ENCODE peak calls at places on chromosomes 11 and 22, in five cellular contexts. One of them, this sample, is unnamed.
A peak's percentile ranks its signal among the peaks of the same experiment; 100 is the strongest.

GRCh38 chr11:65872555-65873279 is at the start of gene EFEMP2:
- DNase-seq in HS-27A: no peak
- DNase-seq in CD4-positive, alpha-beta T cell: no peak
- DNase-seq in naive thymus-derived CD8-positive, alpha-beta T cell: no peak
- DNase-seq in iPS DF 6.9: no peak
- DNase-seq in this sample: no peak

GRCh38 chr22:46893281-46894020 is 131.0 kb downstream of the TBC1D22A start:
- DNase-seq in CD4-positive, alpha-beta T cell: no peak
- DNase-seq in iPS DF 6.9: no peak
- DNase-seq in naive thymus-derived CD8-positive, alpha-beta T cell: no peak
- DNase-seq in HS-27A: no peak
- DNase-seq in this sample: no peak

GRCh38 chr11:93614111-93614784 is 47.2 kb upstream of the CEP295 start:
- DNase-seq in CD4-positive, alpha-beta T cell: peak; percentile 5
- DNase-seq in naive thymus-derived CD8-positive, alpha-beta T cell: peak; percentile 25
- DNase-seq in iPS DF 6.9: no peak
- DNase-seq in HS-27A: no peak
- DNase-seq in this sample: no peak

GRCh38 chr22:25161017-25161915 is 38.4 kb upstream of the CRYBB3 start:
- DNase-seq in iPS DF 6.9: no peak
- DNase-seq in CD4-positive, alpha-beta T cell: no peak
- DNase-seq in HS-27A: no peak
- DNase-seq in naive thymus-derived CD8-positive, alpha-beta T cell: no peak
- DNase-seq in this sample: no peak

GRCh38 chr22:47175151-47175760 is 412.8 kb downstream of the TBC1D22A start:
- DNase-seq in HS-27A: no peak
- DNase-seq in iPS DF 6.9: no peak
- DNase-seq in naive thymus-derived CD8-positive, alpha-beta T cell: no peak
- DNase-seq in CD4-positive, alpha-beta T cell: no peak
- DNase-seq in this sample: no peak

GRCh38 chr11:87908086-87908485 is 267.2 kb downstream of the RAB38 start:
- DNase-seq in iPS DF 6.9: no peak
- DNase-seq in HS-27A: no peak
- DNase-seq in naive thymus-derived CD8-positive, alpha-beta T cell: no peak
- DNase-seq in CD4-positive, alpha-beta T cell: no peak
- DNase-seq in this sample: no peak

GRCh38 chr22:26589367-26589844 is 526 bp downstream of the TPST2 start:
- DNase-seq in iPS DF 6.9: no peak
- DNase-seq in HS-27A: no peak
- DNase-seq in naive thymus-derived CD8-positive, alpha-beta T cell: peak; percentile 30
- DNase-seq in CD4-positive, alpha-beta T cell: no peak
- DNase-seq in this sample: no peak

GRCh38 chr22:35359380-35360065 is 21.4 kb upstream of the HMOX1 start:
- DNase-seq in HS-27A: no peak
- DNase-seq in iPS DF 6.9: no peak
- DNase-seq in CD4-positive, alpha-beta T cell: no peak
- DNase-seq in naive thymus-derived CD8-positive, alpha-beta T cell: no peak
- DNase-seq in this sample: no peak

GRCh38 chr11:1737080-1737757 is 13.2 kb downstream of the IFITM10 start:
- DNase-seq in CD4-positive, alpha-beta T cell: no peak
- DNase-seq in HS-27A: no peak
- DNase-seq in iPS DF 6.9: no peak
- DNase-seq in naive thymus-derived CD8-positive, alpha-beta T cell: no peak
- DNase-seq in this sample: no peak

GRCh38 chr11:73228268-73229134 is 10.4 kb downstream of the P2RY2 start:
- DNase-seq in iPS DF 6.9: no peak
- DNase-seq in naive thymus-derived CD8-positive, alpha-beta T cell: no peak
- DNase-seq in CD4-positive, alpha-beta T cell: no peak
- DNase-seq in HS-27A: no peak
- DNase-seq in this sample: no peak

GRCh38 chr22:49992921-49993648 is 19.5 kb downstream of the IL17REL start:
- DNase-seq in HS-27A: no peak
- DNase-seq in CD4-positive, alpha-beta T cell: peak; percentile 57
- DNase-seq in naive thymus-derived CD8-positive, alpha-beta T cell: peak; percentile 62
- DNase-seq in iPS DF 6.9: no peak
- DNase-seq in this sample: no peak

GRCh38 chr11:18706330-18707243 is 8.0 kb downstream of the TMEM86A start:
- DNase-seq in HS-27A: no peak
- DNase-seq in iPS DF 6.9: no peak
- DNase-seq in naive thymus-derived CD8-positive, alpha-beta T cell: peak; percentile 67
- DNase-seq in CD4-positive, alpha-beta T cell: peak; percentile 48
- DNase-seq in this sample: no peak

GRCh38 chr11:86046111-86046510 is 22.8 kb downstream of the PICALM start:
- DNase-seq in naive thymus-derived CD8-positive, alpha-beta T cell: no peak
- DNase-seq in HS-27A: no peak
- DNase-seq in CD4-positive, alpha-beta T cell: no peak
- DNase-seq in iPS DF 6.9: no peak
- DNase-seq in this sample: no peak

GRCh38 chr11:75966546-75967287 is 151.7 kb downstream of the UVRAG start:
- DNase-seq in naive thymus-derived CD8-positive, alpha-beta T cell: no peak
- DNase-seq in HS-27A: peak; percentile 81
- DNase-seq in iPS DF 6.9: no peak
- DNase-seq in CD4-positive, alpha-beta T cell: no peak
- DNase-seq in this sample: no peak

GRCh38 chr22:17303840-17304779 is 65.2 kb upstream of the CECR2 start:
- DNase-seq in CD4-positive, alpha-beta T cell: no peak
- DNase-seq in iPS DF 6.9: no peak
- DNase-seq in naive thymus-derived CD8-positive, alpha-beta T cell: peak; percentile 57
- DNase-seq in HS-27A: no peak
- DNase-seq in this sample: no peak

GRCh38 chr11:14184548-14184947 is 174.4 kb downstream of the RRAS2 start:
- DNase-seq in CD4-positive, alpha-beta T cell: no peak
- DNase-seq in iPS DF 6.9: no peak
- DNase-seq in naive thymus-derived CD8-positive, alpha-beta T cell: no peak
- DNase-seq in HS-27A: no peak
- DNase-seq in this sample: no peak

GRCh38 chr11:69708731-69709401 is 5.0 kb upstream of the FGF19 start:
- DNase-seq in naive thymus-derived CD8-positive, alpha-beta T cell: no peak
- DNase-seq in CD4-positive, alpha-beta T cell: no peak
- DNase-seq in iPS DF 6.9: no peak
- DNase-seq in HS-27A: no peak
- DNase-seq in this sample: no peak

GRCh38 chr11:76807206-76807875 is 24.2 kb downstream of the TSKU start:
- DNase-seq in HS-27A: peak; percentile 64
- DNase-seq in CD4-positive, alpha-beta T cell: peak; percentile 53
- DNase-seq in iPS DF 6.9: peak; percentile 85
- DNase-seq in naive thymus-derived CD8-positive, alpha-beta T cell: peak; percentile 58
- DNase-seq in this sample: no peak

GRCh38 chr22:36237462-36238347 is 1.6 kb downstream of the APOL2 start:
- DNase-seq in iPS DF 6.9: no peak
- DNase-seq in naive thymus-derived CD8-positive, alpha-beta T cell: peak; percentile 13
- DNase-seq in CD4-positive, alpha-beta T cell: no peak
- DNase-seq in HS-27A: no peak
- DNase-seq in this sample: no peak

GRCh38 chr22:18024956-18025720 is 777 bp upstream of the MICAL3 start:
- DNase-seq in naive thymus-derived CD8-positive, alpha-beta T cell: no peak
- DNase-seq in iPS DF 6.9: no peak
- DNase-seq in HS-27A: no peak
- DNase-seq in CD4-positive, alpha-beta T cell: no peak
- DNase-seq in this sample: no peak

This sample was measured in NCI-H1417 treated with DMSO at 0.1 percent for 48 hours.